ENCODE peak calls at places on chromosomes 5 and 9, in eight cellular contexts. One of them, this sample, is unnamed.

GRCh38 chr5:57094753-57095683 is 78.8 kb upstream of the GPBP1 start:
- DNase-seq in glutamatergic neuron: peak
- DNase-seq in GM10248: no peak
- DNase-seq in aorta: no peak
- DNase-seq in RWPE2: no peak
- DNase-seq in H7: no peak
- DNase-seq in PC-3: peak
- DNase-seq in activated CD8-positive, alpha-beta memory T cell treated with anti-CD3 and anti-CD28 coated beads for 1 hour: no peak
- DNase-seq in this sample: no peak

GRCh38 chr9:109817846-109818472 is 38.0 kb downstream of the PALM2AKAP2 start:
- DNase-seq in aorta: no peak
- DNase-seq in glutamatergic neuron: peak
- DNase-seq in H7: peak
- DNase-seq in GM10248: peak
- DNase-seq in activated CD8-positive, alpha-beta memory T cell treated with anti-CD3 and anti-CD28 coated beads for 1 hour: no peak
- DNase-seq in PC-3: peak
- DNase-seq in RWPE2: peak
- DNase-seq in this sample: no peak

GRCh38 chr9:95459867-95460626 is 56.7 kb downstream of the PTCH1 start:
- DNase-seq in GM10248: no peak
- DNase-seq in PC-3: no peak
- DNase-seq in activated CD8-positive, alpha-beta memory T cell treated with anti-CD3 and anti-CD28 coated beads for 1 hour: no peak
- DNase-seq in H7: no peak
- DNase-seq in aorta: no peak
- DNase-seq in glutamatergic neuron: no peak
- DNase-seq in RWPE2: no peak
- DNase-seq in this sample: no peak

GRCh38 chr5:173634465-173634983 is 18.1 kb upstream of the BOD1 start:
- DNase-seq in aorta: no peak
- DNase-seq in RWPE2: peak
- DNase-seq in PC-3: no peak
- DNase-seq in H7: no peak
- DNase-seq in activated CD8-positive, alpha-beta memory T cell treated with anti-CD3 and anti-CD28 coated beads for 1 hour: no peak
- DNase-seq in glutamatergic neuron: no peak
- DNase-seq in GM10248: no peak
- DNase-seq in this sample: no peak

GRCh38 chr9:128099932-128100491 is 27.5 kb downstream of the PTGES2 start:
- DNase-seq in activated CD8-positive, alpha-beta memory T cell treated with anti-CD3 and anti-CD28 coated beads for 1 hour: no peak
- DNase-seq in GM10248: no peak
- DNase-seq in H7: no peak
- DNase-seq in RWPE2: no peak
- DNase-seq in aorta: peak
- DNase-seq in PC-3: no peak
- DNase-seq in glutamatergic neuron: no peak
- DNase-seq in this sample: no peak

GRCh38 chr9:125985998-125986655 is 239.0 kb downstream of the PBX3 start:
- DNase-seq in RWPE2: no peak
- DNase-seq in activated CD8-positive, alpha-beta memory T cell treated with anti-CD3 and anti-CD28 coated beads for 1 hour: no peak
- DNase-seq in GM10248: no peak
- DNase-seq in PC-3: no peak
- DNase-seq in glutamatergic neuron: no peak
- DNase-seq in aorta: peak
- DNase-seq in H7: peak
- DNase-seq in this sample: peak

GRCh38 chr9:130199605-130200004 is 27.4 kb downstream of the NCS1 start:
- DNase-seq in RWPE2: no peak
- DNase-seq in GM10248: no peak
- DNase-seq in activated CD8-positive, alpha-beta memory T cell treated with anti-CD3 and anti-CD28 coated beads for 1 hour: no peak
- DNase-seq in glutamatergic neuron: no peak
- DNase-seq in PC-3: no peak
- DNase-seq in H7: no peak
- DNase-seq in aorta: no peak
- DNase-seq in this sample: no peak

GRCh38 chr5:168117469-168117868 is 174.0 kb upstream of the WWC1 start:
- DNase-seq in activated CD8-positive, alpha-beta memory T cell treated with anti-CD3 and anti-CD28 coated beads for 1 hour: no peak
- DNase-seq in PC-3: no peak
- DNase-seq in GM10248: no peak
- DNase-seq in aorta: no peak
- DNase-seq in RWPE2: no peak
- DNase-seq in glutamatergic neuron: no peak
- DNase-seq in H7: no peak
- DNase-seq in this sample: no peak

GRCh38 chr5:27093296-27093695 is 54.9 kb upstream of the CDH9 start:
- DNase-seq in GM10248: no peak
- DNase-seq in PC-3: no peak
- DNase-seq in glutamatergic neuron: no peak
- DNase-seq in aorta: no peak
- DNase-seq in H7: no peak
- DNase-seq in activated CD8-positive, alpha-beta memory T cell treated with anti-CD3 and anti-CD28 coated beads for 1 hour: no peak
- DNase-seq in RWPE2: no peak
- DNase-seq in this sample: no peak

GRCh38 chr9:6014668-6015270 is 655 bp downstream of the RANBP6 start:
- DNase-seq in GM10248: no peak
- DNase-seq in glutamatergic neuron: no peak
- DNase-seq in activated CD8-positive, alpha-beta memory T cell treated with anti-CD3 and anti-CD28 coated beads for 1 hour: no peak
- DNase-seq in RWPE2: no peak
- DNase-seq in PC-3: peak
- DNase-seq in aorta: no peak
- DNase-seq in H7: no peak
- DNase-seq in this sample: no peak

GRCh38 chr9:90127923-90128322 is 514.7 kb downstream of the DIRAS2 start:
- DNase-seq in H7: no peak
- DNase-seq in RWPE2: no peak
- DNase-seq in glutamatergic neuron: no peak
- DNase-seq in activated CD8-positive, alpha-beta memory T cell treated with anti-CD3 and anti-CD28 coated beads for 1 hour: no peak
- DNase-seq in PC-3: no peak
- DNase-seq in aorta: no peak
- DNase-seq in GM10248: no peak
- DNase-seq in this sample: no peak

GRCh38 chr5:131974622-131974955 is 29.1 kb upstream of the MEIKIN start:
- DNase-seq in activated CD8-positive, alpha-beta memory T cell treated with anti-CD3 and anti-CD28 coated beads for 1 hour: no peak
- DNase-seq in PC-3: no peak
- DNase-seq in aorta: no peak
- DNase-seq in glutamatergic neuron: no peak
- DNase-seq in H7: no peak
- DNase-seq in RWPE2: no peak
- DNase-seq in GM10248: no peak
- DNase-seq in this sample: no peak

GRCh38 chr9:7520396-7520795 is 279.2 kb downstream of the DMAC1 start:
- DNase-seq in activated CD8-positive, alpha-beta memory T cell treated with anti-CD3 and anti-CD28 coated beads for 1 hour: no peak
- DNase-seq in PC-3: no peak
- DNase-seq in H7: no peak
- DNase-seq in aorta: no peak
- DNase-seq in GM10248: no peak
- DNase-seq in glutamatergic neuron: no peak
- DNase-seq in RWPE2: no peak
- DNase-seq in this sample: no peak

GRCh38 chr5:150173154-150173553 is 6.6 kb downstream of the CDX1 start:
- DNase-seq in aorta: no peak
- DNase-seq in GM10248: no peak
- DNase-seq in activated CD8-positive, alpha-beta memory T cell treated with anti-CD3 and anti-CD28 coated beads for 1 hour: no peak
- DNase-seq in PC-3: no peak
- DNase-seq in glutamatergic neuron: no peak
- DNase-seq in RWPE2: no peak
- DNase-seq in H7: no peak
- DNase-seq in this sample: no peak

GRCh38 chr9:18596920-18597319 is 123.0 kb downstream of the ADAMTSL1 start:
- DNase-seq in GM10248: no peak
- DNase-seq in activated CD8-positive, alpha-beta memory T cell treated with anti-CD3 and anti-CD28 coated beads for 1 hour: no peak
- DNase-seq in H7: no peak
- DNase-seq in PC-3: peak
- DNase-seq in aorta: no peak
- DNase-seq in RWPE2: no peak
- DNase-seq in glutamatergic neuron: no peak
- DNase-seq in this sample: no peak

GRCh38 chr5:54646285-54647101 is 128.9 kb downstream of the SNX18 start:
- DNase-seq in PC-3: peak
- DNase-seq in activated CD8-positive, alpha-beta memory T cell treated with anti-CD3 and anti-CD28 coated beads for 1 hour: no peak
- DNase-seq in GM10248: peak
- DNase-seq in aorta: peak
- DNase-seq in H7: peak
- DNase-seq in glutamatergic neuron: no peak
- DNase-seq in RWPE2: no peak
- DNase-seq in this sample: no peak

GRCh38 chr9:121895836-121896544 is 197.1 kb downstream of the TTLL11 start:
- DNase-seq in glutamatergic neuron: no peak
- DNase-seq in RWPE2: no peak
- DNase-seq in activated CD8-positive, alpha-beta memory T cell treated with anti-CD3 and anti-CD28 coated beads for 1 hour: no peak
- DNase-seq in aorta: no peak
- DNase-seq in H7: peak
- DNase-seq in GM10248: no peak
- DNase-seq in PC-3: no peak
- DNase-seq in this sample: no peak

This sample was measured in chondrocyte.